ENCODE peak calls at places on chromosomes 13 and 19, in nine cellular contexts. One of them, this sample, is unnamed.

GRCh38 chr13:39036212-39036611 is 1.7 kb downstream of the PROSER1 start:
- DNase-seq in HTR-8/SVneo: no peak
- DNase-seq in uterus: no peak
- DNase-seq in stimulated activated CD4-positive, alpha-beta T cell treated with anti-CD3 and anti-CD28 coated beads, Interleukin-1b, Interleukin-23, amount 100 ng/mL, for 4 hours: no peak
- DNase-seq in HFFc6: no peak
- DNase-seq in tibial artery: no peak
- DNase-seq in NCI-H1105 treated with DMSO at 0.1 percent for 48 hours: peak; percentile 2
- DNase-seq in HCEC 1CT: no peak
- DNase-seq in lower leg skin: no peak
- DNase-seq in this sample: no peak

GRCh38 chr19:35168261-35168660 is 13.7 kb downstream of the FXYD5 start:
- DNase-seq in HTR-8/SVneo: no peak
- DNase-seq in uterus: no peak
- DNase-seq in stimulated activated CD4-positive, alpha-beta T cell treated with anti-CD3 and anti-CD28 coated beads, Interleukin-1b, Interleukin-23, amount 100 ng/mL, for 4 hours: no peak
- DNase-seq in HFFc6: peak; percentile 65
- DNase-seq in tibial artery: no peak
- DNase-seq in NCI-H1105 treated with DMSO at 0.1 percent for 48 hours: no peak
- DNase-seq in HCEC 1CT: no peak
- DNase-seq in lower leg skin: peak; percentile 86
- DNase-seq in this sample: no peak

GRCh38 chr19:48000846-48001245 is 6.4 kb downstream of the ELSPBP1 start:
- DNase-seq in HTR-8/SVneo: no peak
- DNase-seq in uterus: no peak
- DNase-seq in stimulated activated CD4-positive, alpha-beta T cell treated with anti-CD3 and anti-CD28 coated beads, Interleukin-1b, Interleukin-23, amount 100 ng/mL, for 4 hours: no peak
- DNase-seq in HFFc6: no peak
- DNase-seq in tibial artery: no peak
- DNase-seq in NCI-H1105 treated with DMSO at 0.1 percent for 48 hours: no peak
- DNase-seq in HCEC 1CT: no peak
- DNase-seq in lower leg skin: no peak
- DNase-seq in this sample: no peak

GRCh38 chr13:74771964-74772363 is 637.8 kb upstream of the KLF12 start:
- DNase-seq in HTR-8/SVneo: peak; percentile 27
- DNase-seq in uterus: no peak
- DNase-seq in stimulated activated CD4-positive, alpha-beta T cell treated with anti-CD3 and anti-CD28 coated beads, Interleukin-1b, Interleukin-23, amount 100 ng/mL, for 4 hours: no peak
- DNase-seq in HFFc6: peak; percentile 86
- DNase-seq in tibial artery: no peak
- DNase-seq in NCI-H1105 treated with DMSO at 0.1 percent for 48 hours: no peak
- DNase-seq in HCEC 1CT: peak; percentile 93
- DNase-seq in lower leg skin: no peak
- DNase-seq in this sample: no peak

GRCh38 chr13:97221491-97221890 is 642 bp upstream of the MBNL2 start:
- DNase-seq in HTR-8/SVneo: no peak
- DNase-seq in uterus: no peak
- DNase-seq in stimulated activated CD4-positive, alpha-beta T cell treated with anti-CD3 and anti-CD28 coated beads, Interleukin-1b, Interleukin-23, amount 100 ng/mL, for 4 hours: no peak
- DNase-seq in HFFc6: no peak
- DNase-seq in tibial artery: no peak
- DNase-seq in NCI-H1105 treated with DMSO at 0.1 percent for 48 hours: no peak
- DNase-seq in HCEC 1CT: no peak
- DNase-seq in lower leg skin: no peak
- DNase-seq in this sample: no peak

GRCh38 chr13:99313473-99313872 is 6.3 kb upstream of the GPR183 start:
- DNase-seq in HTR-8/SVneo: no peak
- DNase-seq in uterus: no peak
- DNase-seq in stimulated activated CD4-positive, alpha-beta T cell treated with anti-CD3 and anti-CD28 coated beads, Interleukin-1b, Interleukin-23, amount 100 ng/mL, for 4 hours: no peak
- DNase-seq in HFFc6: no peak
- DNase-seq in tibial artery: no peak
- DNase-seq in NCI-H1105 treated with DMSO at 0.1 percent for 48 hours: no peak
- DNase-seq in HCEC 1CT: no peak
- DNase-seq in lower leg skin: no peak
- DNase-seq in this sample: no peak

GRCh38 chr19:19110410-19111137 is 27.7 kb downstream of the TMEM161A start:
- DNase-seq in HTR-8/SVneo: no peak
- DNase-seq in uterus: no peak
- DNase-seq in stimulated activated CD4-positive, alpha-beta T cell treated with anti-CD3 and anti-CD28 coated beads, Interleukin-1b, Interleukin-23, amount 100 ng/mL, for 4 hours: no peak
- DNase-seq in HFFc6: no peak
- DNase-seq in tibial artery: no peak
- DNase-seq in NCI-H1105 treated with DMSO at 0.1 percent for 48 hours: no peak
- DNase-seq in HCEC 1CT: no peak
- DNase-seq in lower leg skin: no peak
- DNase-seq in this sample: no peak

GRCh38 chr19:56084835-56085536 is 36.1 kb downstream of the ZNF787 start:
- DNase-seq in HTR-8/SVneo: no peak
- DNase-seq in uterus: no peak
- DNase-seq in stimulated activated CD4-positive, alpha-beta T cell treated with anti-CD3 and anti-CD28 coated beads, Interleukin-1b, Interleukin-23, amount 100 ng/mL, for 4 hours: no peak
- DNase-seq in HFFc6: no peak
- DNase-seq in tibial artery: no peak
- DNase-seq in NCI-H1105 treated with DMSO at 0.1 percent for 48 hours: no peak
- DNase-seq in HCEC 1CT: no peak
- DNase-seq in lower leg skin: no peak
- DNase-seq in this sample: no peak

GRCh38 chr19:2275588-2276428 is 6.2 kb downstream of the PEAK3 start:
- DNase-seq in HTR-8/SVneo: no peak
- DNase-seq in uterus: no peak
- DNase-seq in stimulated activated CD4-positive, alpha-beta T cell treated with anti-CD3 and anti-CD28 coated beads, Interleukin-1b, Interleukin-23, amount 100 ng/mL, for 4 hours: no peak
- DNase-seq in HFFc6: no peak
- DNase-seq in tibial artery: no peak
- DNase-seq in NCI-H1105 treated with DMSO at 0.1 percent for 48 hours: no peak
- DNase-seq in HCEC 1CT: no peak
- DNase-seq in lower leg skin: no peak
- DNase-seq in this sample: no peak

GRCh38 chr19:15332311-15332996 is at the start of gene BRD4:
- DNase-seq in HTR-8/SVneo: peak; percentile 87
- DNase-seq in uterus: peak; percentile 65
- DNase-seq in stimulated activated CD4-positive, alpha-beta T cell treated with anti-CD3 and anti-CD28 coated beads, Interleukin-1b, Interleukin-23, amount 100 ng/mL, for 4 hours: peak; percentile 66
- DNase-seq in HFFc6: peak; percentile 22
- DNase-seq in tibial artery: peak; percentile 58
- DNase-seq in NCI-H1105 treated with DMSO at 0.1 percent for 48 hours: peak; percentile 42
- DNase-seq in HCEC 1CT: peak; percentile 51
- DNase-seq in lower leg skin: peak; percentile 93
- DNase-seq in this sample: no peak

GRCh38 chr13:90867336-90867683 is 480.2 kb upstream of the MIR17HG start:
- DNase-seq in HTR-8/SVneo: peak; percentile 26
- DNase-seq in uterus: no peak
- DNase-seq in stimulated activated CD4-positive, alpha-beta T cell treated with anti-CD3 and anti-CD28 coated beads, Interleukin-1b, Interleukin-23, amount 100 ng/mL, for 4 hours: no peak
- DNase-seq in HFFc6: peak; percentile 73
- DNase-seq in tibial artery: peak; percentile 63
- DNase-seq in NCI-H1105 treated with DMSO at 0.1 percent for 48 hours: peak; percentile 40
- DNase-seq in HCEC 1CT: peak; percentile 54
- DNase-seq in lower leg skin: peak; percentile 84
- DNase-seq in this sample: peak; percentile 66

GRCh38 chr13:20258208-20258962 is 26.3 kb upstream of the GJB6 start:
- DNase-seq in HTR-8/SVneo: no peak
- DNase-seq in uterus: no peak
- DNase-seq in stimulated activated CD4-positive, alpha-beta T cell treated with anti-CD3 and anti-CD28 coated beads, Interleukin-1b, Interleukin-23, amount 100 ng/mL, for 4 hours: no peak
- DNase-seq in HFFc6: no peak
- DNase-seq in tibial artery: no peak
- DNase-seq in NCI-H1105 treated with DMSO at 0.1 percent for 48 hours: peak; percentile 6
- DNase-seq in HCEC 1CT: no peak
- DNase-seq in lower leg skin: no peak
- DNase-seq in this sample: no peak

GRCh38 chr13:100668408-100668807 is 6.2 kb downstream of the TMTC4 start:
- DNase-seq in HTR-8/SVneo: no peak
- DNase-seq in uterus: no peak
- DNase-seq in stimulated activated CD4-positive, alpha-beta T cell treated with anti-CD3 and anti-CD28 coated beads, Interleukin-1b, Interleukin-23, amount 100 ng/mL, for 4 hours: no peak
- DNase-seq in HFFc6: no peak
- DNase-seq in tibial artery: no peak
- DNase-seq in NCI-H1105 treated with DMSO at 0.1 percent for 48 hours: no peak
- DNase-seq in HCEC 1CT: no peak
- DNase-seq in lower leg skin: no peak
- DNase-seq in this sample: no peak

GRCh38 chr13:48156466-48156865 is 61.6 kb upstream of the MED4 start:
- DNase-seq in HTR-8/SVneo: no peak
- DNase-seq in uterus: no peak
- DNase-seq in stimulated activated CD4-positive, alpha-beta T cell treated with anti-CD3 and anti-CD28 coated beads, Interleukin-1b, Interleukin-23, amount 100 ng/mL, for 4 hours: peak; percentile 55
- DNase-seq in HFFc6: no peak
- DNase-seq in tibial artery: peak; percentile 36
- DNase-seq in NCI-H1105 treated with DMSO at 0.1 percent for 48 hours: no peak
- DNase-seq in HCEC 1CT: no peak
- DNase-seq in lower leg skin: no peak
- DNase-seq in this sample: peak; percentile 70

GRCh38 chr19:7998081-7998480 is 7.4 kb downstream of the ELAVL1 start:
- DNase-seq in HTR-8/SVneo: no peak
- DNase-seq in uterus: no peak
- DNase-seq in stimulated activated CD4-positive, alpha-beta T cell treated with anti-CD3 and anti-CD28 coated beads, Interleukin-1b, Interleukin-23, amount 100 ng/mL, for 4 hours: no peak
- DNase-seq in HFFc6: no peak
- DNase-seq in tibial artery: no peak
- DNase-seq in NCI-H1105 treated with DMSO at 0.1 percent for 48 hours: no peak
- DNase-seq in HCEC 1CT: no peak
- DNase-seq in lower leg skin: no peak
- DNase-seq in this sample: no peak

GRCh38 chr13:113965968-113966884 is 7.7 kb downstream of the C13orf46 start:
- DNase-seq in HTR-8/SVneo: no peak
- DNase-seq in uterus: no peak
- DNase-seq in stimulated activated CD4-positive, alpha-beta T cell treated with anti-CD3 and anti-CD28 coated beads, Interleukin-1b, Interleukin-23, amount 100 ng/mL, for 4 hours: no peak
- DNase-seq in HFFc6: no peak
- DNase-seq in tibial artery: no peak
- DNase-seq in NCI-H1105 treated with DMSO at 0.1 percent for 48 hours: no peak
- DNase-seq in HCEC 1CT: no peak
- DNase-seq in lower leg skin: no peak
- DNase-seq in this sample: no peak

GRCh38 chr19:11558881-11559828 is at the start of gene ELOF1:
- DNase-seq in HTR-8/SVneo: peak; percentile 99
- DNase-seq in uterus: peak; percentile 98
- DNase-seq in stimulated activated CD4-positive, alpha-beta T cell treated with anti-CD3 and anti-CD28 coated beads, Interleukin-1b, Interleukin-23, amount 100 ng/mL, for 4 hours: peak; percentile 94
- DNase-seq in HFFc6: peak; percentile 98
- DNase-seq in tibial artery: peak; percentile 98
- DNase-seq in NCI-H1105 treated with DMSO at 0.1 percent for 48 hours: peak; percentile 97
- DNase-seq in HCEC 1CT: peak; percentile 95
- DNase-seq in lower leg skin: peak; percentile 99
- DNase-seq in this sample: peak; percentile 98

GRCh38 chr13:113489549-113490495 is 689 bp downstream of the DCUN1D2 start:
- DNase-seq in HTR-8/SVneo: no peak
- DNase-seq in uterus: peak; percentile 46
- DNase-seq in stimulated activated CD4-positive, alpha-beta T cell treated with anti-CD3 and anti-CD28 coated beads, Interleukin-1b, Interleukin-23, amount 100 ng/mL, for 4 hours: peak; percentile 8
- DNase-seq in HFFc6: peak; percentile 55
- DNase-seq in tibial artery: no peak
- DNase-seq in NCI-H1105 treated with DMSO at 0.1 percent for 48 hours: peak; percentile 48
- DNase-seq in HCEC 1CT: peak; percentile 40
- DNase-seq in lower leg skin: peak; percentile 88
- DNase-seq in this sample: no peak

GRCh38 chr13:41408061-41408460 is 49.3 kb upstream of the RGCC start:
- DNase-seq in HTR-8/SVneo: no peak
- DNase-seq in uterus: no peak
- DNase-seq in stimulated activated CD4-positive, alpha-beta T cell treated with anti-CD3 and anti-CD28 coated beads, Interleukin-1b, Interleukin-23, amount 100 ng/mL, for 4 hours: no peak
- DNase-seq in HFFc6: no peak
- DNase-seq in tibial artery: no peak
- DNase-seq in NCI-H1105 treated with DMSO at 0.1 percent for 48 hours: no peak
- DNase-seq in HCEC 1CT: peak; percentile 44
- DNase-seq in lower leg skin: no peak
- DNase-seq in this sample: no peak

GRCh38 chr13:74206061-74206561 is 71.9 kb upstream of the KLF12 start:
- DNase-seq in HTR-8/SVneo: no peak
- DNase-seq in uterus: no peak
- DNase-seq in stimulated activated CD4-positive, alpha-beta T cell treated with anti-CD3 and anti-CD28 coated beads, Interleukin-1b, Interleukin-23, amount 100 ng/mL, for 4 hours: no peak
- DNase-seq in HFFc6: peak; percentile 69
- DNase-seq in tibial artery: no peak
- DNase-seq in NCI-H1105 treated with DMSO at 0.1 percent for 48 hours: no peak
- DNase-seq in HCEC 1CT: peak; percentile 74
- DNase-seq in lower leg skin: no peak
- DNase-seq in this sample: no peak

GRCh38 chr13:67267136-67267535 is 37.0 kb upstream of the PCDH9 start:
- DNase-seq in HTR-8/SVneo: no peak
- DNase-seq in uterus: no peak
- DNase-seq in stimulated activated CD4-positive, alpha-beta T cell treated with anti-CD3 and anti-CD28 coated beads, Interleukin-1b, Interleukin-23, amount 100 ng/mL, for 4 hours: no peak
- DNase-seq in HFFc6: no peak
- DNase-seq in tibial artery: no peak
- DNase-seq in NCI-H1105 treated with DMSO at 0.1 percent for 48 hours: no peak
- DNase-seq in HCEC 1CT: no peak
- DNase-seq in lower leg skin: no peak
- DNase-seq in this sample: no peak

GRCh38 chr13:100363874-100364273 is 224.7 kb downstream of the GGACT start:
- DNase-seq in HTR-8/SVneo: no peak
- DNase-seq in uterus: no peak
- DNase-seq in stimulated activated CD4-positive, alpha-beta T cell treated with anti-CD3 and anti-CD28 coated beads, Interleukin-1b, Interleukin-23, amount 100 ng/mL, for 4 hours: no peak
- DNase-seq in HFFc6: peak; percentile 63
- DNase-seq in tibial artery: no peak
- DNase-seq in NCI-H1105 treated with DMSO at 0.1 percent for 48 hours: no peak
- DNase-seq in HCEC 1CT: peak; percentile 70
- DNase-seq in lower leg skin: no peak
- DNase-seq in this sample: no peak

GRCh38 chr13:100710176-100710575 is 35.6 kb upstream of the TMTC4 start:
- DNase-seq in HTR-8/SVneo: no peak
- DNase-seq in uterus: no peak
- DNase-seq in stimulated activated CD4-positive, alpha-beta T cell treated with anti-CD3 and anti-CD28 coated beads, Interleukin-1b, Interleukin-23, amount 100 ng/mL, for 4 hours: no peak
- DNase-seq in HFFc6: no peak
- DNase-seq in tibial artery: no peak
- DNase-seq in NCI-H1105 treated with DMSO at 0.1 percent for 48 hours: no peak
- DNase-seq in HCEC 1CT: no peak
- DNase-seq in lower leg skin: no peak
- DNase-seq in this sample: no peak

GRCh38 chr13:33636955-33637670 is 180.8 kb upstream of the RFC3 start:
- DNase-seq in HTR-8/SVneo: no peak
- DNase-seq in uterus: no peak
- DNase-seq in stimulated activated CD4-positive, alpha-beta T cell treated with anti-CD3 and anti-CD28 coated beads, Interleukin-1b, Interleukin-23, amount 100 ng/mL, for 4 hours: no peak
- DNase-seq in HFFc6: peak; percentile 10
- DNase-seq in tibial artery: no peak
- DNase-seq in NCI-H1105 treated with DMSO at 0.1 percent for 48 hours: no peak
- DNase-seq in HCEC 1CT: peak; percentile 32
- DNase-seq in lower leg skin: no peak
- DNase-seq in this sample: no peak

GRCh38 chr13:80040219-80040976 is 300.5 kb downstream of the SPRY2 start:
- DNase-seq in HTR-8/SVneo: peak; percentile 28
- DNase-seq in uterus: no peak
- DNase-seq in stimulated activated CD4-positive, alpha-beta T cell treated with anti-CD3 and anti-CD28 coated beads, Interleukin-1b, Interleukin-23, amount 100 ng/mL, for 4 hours: no peak
- DNase-seq in HFFc6: peak; percentile 100
- DNase-seq in tibial artery: no peak
- DNase-seq in NCI-H1105 treated with DMSO at 0.1 percent for 48 hours: no peak
- DNase-seq in HCEC 1CT: peak; percentile 100
- DNase-seq in lower leg skin: no peak
- DNase-seq in this sample: no peak

GRCh38 chr19:38989066-38989605 is 13.6 kb upstream of the FBXO17 start:
- DNase-seq in HTR-8/SVneo: peak; percentile 79
- DNase-seq in uterus: no peak
- DNase-seq in stimulated activated CD4-positive, alpha-beta T cell treated with anti-CD3 and anti-CD28 coated beads, Interleukin-1b, Interleukin-23, amount 100 ng/mL, for 4 hours: no peak
- DNase-seq in HFFc6: no peak
- DNase-seq in tibial artery: no peak
- DNase-seq in NCI-H1105 treated with DMSO at 0.1 percent for 48 hours: no peak
- DNase-seq in HCEC 1CT: no peak
- DNase-seq in lower leg skin: no peak
- DNase-seq in this sample: no peak

GRCh38 chr13:93951153-93951552 is 528.3 kb downstream of the DCT start:
- DNase-seq in HTR-8/SVneo: no peak
- DNase-seq in uterus: no peak
- DNase-seq in stimulated activated CD4-positive, alpha-beta T cell treated with anti-CD3 and anti-CD28 coated beads, Interleukin-1b, Interleukin-23, amount 100 ng/mL, for 4 hours: no peak
- DNase-seq in HFFc6: peak; percentile 8
- DNase-seq in tibial artery: no peak
- DNase-seq in NCI-H1105 treated with DMSO at 0.1 percent for 48 hours: peak; percentile 13
- DNase-seq in HCEC 1CT: peak; percentile 39
- DNase-seq in lower leg skin: no peak
- DNase-seq in this sample: no peak

GRCh38 chr13:23599083-23599925 is 29.1 kb downstream of the TNFRSF19 start:
- DNase-seq in HTR-8/SVneo: no peak
- DNase-seq in uterus: no peak
- DNase-seq in stimulated activated CD4-positive, alpha-beta T cell treated with anti-CD3 and anti-CD28 coated beads, Interleukin-1b, Interleukin-23, amount 100 ng/mL, for 4 hours: no peak
- DNase-seq in HFFc6: no peak
- DNase-seq in tibial artery: no peak
- DNase-seq in NCI-H1105 treated with DMSO at 0.1 percent for 48 hours: no peak
- DNase-seq in HCEC 1CT: no peak
- DNase-seq in lower leg skin: no peak
- DNase-seq in this sample: no peak

GRCh38 chr13:40251343-40252032 is 415.0 kb downstream of the FOXO1 start:
- DNase-seq in HTR-8/SVneo: no peak
- DNase-seq in uterus: no peak
- DNase-seq in stimulated activated CD4-positive, alpha-beta T cell treated with anti-CD3 and anti-CD28 coated beads, Interleukin-1b, Interleukin-23, amount 100 ng/mL, for 4 hours: peak; percentile 5
- DNase-seq in HFFc6: no peak
- DNase-seq in tibial artery: no peak
- DNase-seq in NCI-H1105 treated with DMSO at 0.1 percent for 48 hours: no peak
- DNase-seq in HCEC 1CT: peak; percentile 20
- DNase-seq in lower leg skin: no peak
- DNase-seq in this sample: no peak

GRCh38 chr13:78657699-78658629 is 991 bp downstream of the OBI1 start:
- DNase-seq in HTR-8/SVneo: peak; percentile 2
- DNase-seq in uterus: no peak
- DNase-seq in stimulated activated CD4-positive, alpha-beta T cell treated with anti-CD3 and anti-CD28 coated beads, Interleukin-1b, Interleukin-23, amount 100 ng/mL, for 4 hours: no peak
- DNase-seq in HFFc6: no peak
- DNase-seq in tibial artery: no peak
- DNase-seq in NCI-H1105 treated with DMSO at 0.1 percent for 48 hours: peak; percentile 12
- DNase-seq in HCEC 1CT: peak; percentile 30
- DNase-seq in lower leg skin: no peak
- DNase-seq in this sample: no peak

GRCh38 chr13:36124236-36124822 is 6.9 kb downstream of the DCLK1 start:
- DNase-seq in HTR-8/SVneo: no peak
- DNase-seq in uterus: no peak
- DNase-seq in stimulated activated CD4-positive, alpha-beta T cell treated with anti-CD3 and anti-CD28 coated beads, Interleukin-1b, Interleukin-23, amount 100 ng/mL, for 4 hours: no peak
- DNase-seq in HFFc6: peak; percentile 6
- DNase-seq in tibial artery: no peak
- DNase-seq in NCI-H1105 treated with DMSO at 0.1 percent for 48 hours: peak; percentile 1
- DNase-seq in HCEC 1CT: no peak
- DNase-seq in lower leg skin: no peak
- DNase-seq in this sample: no peak